ENCODE peak calls at places on chromosomes 3 and 15, in nine cellular contexts. N is fibroblast of lung; Z is heart left ventricle; E is tibial nerve; D is HCT116; L is endothelial cell of umbilical vein; G is gastrocnemius medialis; A is CD8-positive, alpha-beta T cell; Q is prostate gland. U is an unnamed sample. For H3K4me1, the result is how much of the 10 kb centered on the place peaks cover.

GRCh38 chr3:52787246-52787645 is 7.3 kb upstream of the ITIH3 start:
- DNase-seq in N (no peak), Z (peak), E (no peak), D (no peak), L (no peak), G (no peak), A (no peak), Q (no peak), U (no peak)

GRCh38 chr3:192514081-192514753 is 213.1 kb downstream of the FGF12 start:
- DNase-seq in N (peak), Z (peak), E (no peak), D (no peak), L (peak), G (no peak), A (no peak), Q (no peak), U (peak)

GRCh38 chr3:63193647-63194046 is 84.5 kb upstream of the SYNPR start:
- DNase-seq in N (peak), Z (no peak), E (no peak), D (peak), L (peak), G (no peak), A (no peak), Q (no peak), U (no peak)

GRCh38 chr15:83533548-83533947 is 86.4 kb downstream of the SH3GL3 start:
- DNase-seq in N (no peak), Z (no peak), E (no peak), D (no peak), L (no peak), G (no peak), A (no peak), Q (no peak), U (no peak)

GRCh38 chr15:83569341-83569740 is 84.6 kb upstream of the ADAMTSL3 start:
- DNase-seq in N (no peak), Z (no peak), E (no peak), D (no peak), L (no peak), G (no peak), A (no peak), Q (no peak), U (no peak)

GRCh38 chr3:53103566-53104296 is 26.5 kb downstream of the RFT1 start:
- DNase-seq in N (no peak), Z (no peak), E (no peak), D (no peak), L (peak), G (no peak), A (no peak), Q (no peak), U (no peak)

GRCh38 chr3:169554606-169555005 is 108.9 kb downstream of the MECOM start:
- DNase-seq in N (no peak), Z (no peak), E (no peak), D (no peak), L (no peak), G (no peak), A (no peak), Q (no peak), U (no peak)

GRCh38 chr15:85312486-85312885 is 67.9 kb upstream of the AKAP13 start:
- DNase-seq in N (peak), Z (no peak), E (no peak), D (no peak), L (no peak), G (no peak), A (no peak), Q (no peak), U (peak)

GRCh38 chr3:197516517-197516889 is 39.3 kb downstream of the BDH1 start:
- DNase-seq in N (peak), Z (no peak), E (no peak), D (peak), L (peak), G (no peak), A (no peak), Q (no peak), U (peak)

GRCh38 chr3:10707089-10707983 is 108.7 kb upstream of the SLC6A11 start:
- DNase-seq in N (no peak), Z (no peak), E (no peak), D (no peak), L (no peak), G (no peak), A (no peak), Q (no peak), U (no peak)

GRCh38 chr3:66153961-66154923 is 66.6 kb upstream of the SLC25A26 start:
- DNase-seq in N (peak), Z (no peak), E (no peak), D (no peak), L (no peak), G (no peak), A (no peak), Q (no peak), U (no peak)

GRCh38 chr15:48897144-48897814 is 19.3 kb downstream of the EID1 start:
- DNase-seq in N (peak), Z (no peak), E (no peak), D (no peak), L (no peak), G (no peak), A (no peak), Q (no peak), U (peak)

GRCh38 chr3:23885210-23885609 is 31.6 kb downstream of the NKIRAS1 start:
- DNase-seq in N (no peak), Z (no peak), E (no peak), D (no peak), L (no peak), G (no peak), A (no peak), Q (no peak), U (no peak)

GRCh38 chr3:15064299-15064834 is 748 bp downstream of the MRPS25 start:
- DNase-seq in N (peak), Z (no peak), E (no peak), D (no peak), L (peak), G (no peak), A (no peak), Q (no peak), U (peak)

GRCh38 chr3:157544501-157545139 is 41.4 kb upstream of the VEPH1 start:
- DNase-seq in N (peak), Z (no peak), E (no peak), D (no peak), L (no peak), G (no peak), A (no peak), Q (no peak), U (no peak)

GRCh38 chr3:155428558-155428957 is 135.1 kb upstream of the STRIT1 start:
- DNase-seq in N (peak), Z (no peak), E (no peak), D (no peak), L (no peak), G (no peak), A (no peak), Q (no peak), U (peak)

GRCh38 chr3:12288466-12289129 is at the start of gene PPARG:
- DNase-seq in N (peak), Z (peak), E (no peak), D (peak), L (no peak), G (no peak), A (no peak), Q (peak), U (peak)

GRCh38 chr3:129238945-129239705 is 10.3 kb upstream of the COPG1 start:
- DNase-seq in N (peak), Z (no peak), E (no peak), D (no peak), L (no peak), G (no peak), A (no peak), Q (no peak), U (peak)

GRCh38 chr3:195209836-195210551 is 61.0 kb downstream of the XXYLT1 start:
- DNase-seq in N (peak), Z (peak), E (peak), D (no peak), L (peak), G (peak), A (no peak), Q (no peak), U (peak)

GRCh38 chr3:42936157-42936981 is 30.4 kb downstream of the ZNF662 start:
- DNase-seq in N (peak), Z (peak), E (no peak), D (no peak), L (no peak), G (no peak), A (no peak), Q (no peak), U (no peak)

GRCh38 chr3:172218350-172219323 is 179.3 kb downstream of the FNDC3B start:
- DNase-seq in N (peak), Z (no peak), E (no peak), D (no peak), L (peak), G (no peak), A (no peak), Q (no peak), U (peak)

GRCh38 chr15:31273258-31273941 is 53.2 kb upstream of the KLF13 start:
- DNase-seq in N (no peak), Z (no peak), E (no peak), D (no peak), L (no peak), G (no peak), A (no peak), Q (peak), U (no peak)

GRCh38 chr3:198080521-198081384 is 120.7 kb downstream of the LMLN start:
- DNase-seq in N (peak), Z (peak), E (no peak), D (peak), L (peak), G (no peak), A (peak), Q (peak), U (peak)

GRCh38 chr3:45635475-45636256 is 41.1 kb downstream of the LIMD1 start:
- DNase-seq in N (peak), Z (no peak), E (no peak), D (no peak), L (no peak), G (no peak), A (no peak), Q (no peak), U (peak)

GRCh38 chr15:100769975-100770340 is 109.7 kb upstream of the ALDH1A3 start:
- DNase-seq in N (no peak), Z (no peak), E (no peak), D (no peak), L (no peak), G (no peak), A (no peak), Q (no peak), U (no peak)

GRCh38 chr3:27357665-27358258 is 11.4 kb downstream of the NEK10 start:
- DNase-seq in N (peak), Z (no peak), E (no peak), D (peak), L (peak), G (no peak), A (peak), Q (no peak), U (peak)

GRCh38 chr15:77225641-77226040 is 154.7 kb upstream of the TSPAN3 start:
- DNase-seq in N (peak), Z (no peak), E (no peak), D (no peak), L (peak), G (no peak), A (no peak), Q (no peak), U (peak)
- H3K4me1 ChIP-seq in N (under half), Z (under half), E (under half), D (under half), L (under half), G (under half), A (under half), Q (under half), U (under half)

GRCh38 chr3:126998728-126999127 is 15.8 kb downstream of the PLXNA1 start:
- DNase-seq in N (no peak), Z (no peak), E (no peak), D (no peak), L (no peak), G (no peak), A (no peak), Q (no peak), U (no peak)

GRCh38 chr3:127000128-127000527 is 17.2 kb downstream of the PLXNA1 start:
- DNase-seq in N (no peak), Z (no peak), E (no peak), D (no peak), L (no peak), G (no peak), A (no peak), Q (no peak), U (no peak)

GRCh38 chr3:126998320-126998719 is 15.4 kb downstream of the PLXNA1 start:
- DNase-seq in N (no peak), Z (no peak), E (no peak), D (no peak), L (no peak), G (no peak), A (no peak), Q (no peak), U (no peak)

GRCh38 chr3:127000792-127001191 is 17.9 kb downstream of the PLXNA1 start:
- DNase-seq in N (no peak), Z (no peak), E (no peak), D (no peak), L (no peak), G (no peak), A (no peak), Q (no peak), U (no peak)

DNA sequence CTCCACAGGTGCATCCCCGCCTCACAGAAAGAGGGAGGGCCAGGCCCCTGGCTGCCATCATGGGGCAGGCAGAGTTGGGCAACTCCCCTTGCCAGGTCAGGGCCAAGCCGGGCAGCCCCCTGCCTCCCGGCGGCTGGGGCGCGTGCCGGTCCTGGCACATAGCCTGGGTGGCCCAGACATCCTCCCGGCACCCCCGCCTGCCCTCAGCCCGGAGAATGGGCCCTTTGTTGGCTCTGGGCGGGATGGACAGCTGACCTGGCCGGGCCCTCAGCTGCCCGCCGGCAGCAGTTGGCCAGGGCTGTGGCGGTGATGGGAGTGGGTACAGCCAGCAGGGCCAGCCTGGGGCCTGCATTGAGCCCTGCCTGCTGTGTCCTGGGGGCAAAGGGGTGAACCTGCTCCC is 16.5 kb downstream of the PLXNA1 start:
- DNase-seq in N (no peak), Z (no peak), E (no peak), D (no peak), L (no peak), G (no peak), A (no peak), Q (no peak), U (no peak)
- H3K4me1 ChIP-seq in N (under half), Z (under half), E (under half), D (under half), L (under half), G (under half), A (under half), Q (under half), U (half or more)

GRCh38 chr15:28117591-28117990 is 18.5 kb upstream of the OCA2 start:
- DNase-seq in N (no peak), Z (peak), E (no peak), D (no peak), L (no peak), G (no peak), A (no peak), Q (no peak), U (no peak)

GRCh38 chr15:28114721-28115622 is 15.9 kb upstream of the OCA2 start:
- DNase-seq in N (no peak), Z (no peak), E (no peak), D (no peak), L (no peak), G (no peak), A (no peak), Q (no peak), U (no peak)

GRCh38 chr15:28116521-28117488 is 17.7 kb upstream of the OCA2 start:
- DNase-seq in N (no peak), Z (peak), E (no peak), D (no peak), L (no peak), G (no peak), A (no peak), Q (no peak), U (no peak)

GRCh38 chr15:28114114-28114455 is 15.0 kb upstream of the OCA2 start:
- DNase-seq in N (no peak), Z (no peak), E (no peak), D (no peak), L (no peak), G (no peak), A (no peak), Q (no peak), U (no peak)

DNA sequence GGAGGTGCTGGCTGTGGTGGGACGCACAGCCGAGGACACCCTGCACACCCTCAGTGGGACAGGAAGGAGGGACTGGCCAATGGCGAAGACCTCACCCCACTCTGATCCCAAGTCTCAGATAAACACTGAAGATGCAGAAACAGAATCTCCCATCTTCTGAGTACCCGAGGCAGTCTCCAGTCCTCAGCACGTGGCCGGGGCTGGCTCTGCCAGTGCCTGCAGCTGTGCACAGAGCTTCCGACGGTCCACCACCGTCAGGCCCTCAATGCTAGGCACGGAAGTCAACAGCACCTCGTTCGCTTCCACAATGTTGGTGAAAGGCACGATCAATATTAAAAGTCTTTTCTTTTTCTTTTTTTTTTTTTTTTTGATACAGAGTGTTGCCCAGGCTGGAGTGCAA is 16.8 kb upstream of the OCA2 start:
- DNase-seq in N (no peak), Z (no peak), E (no peak), D (no peak), L (no peak), G (no peak), A (no peak), Q (no peak), U (no peak)
- H3K4me1 ChIP-seq in N (under half), Z (under half), E (under half), D (under half), L (under half), G (under half), A (under half), Q (under half), U (under half)

GRCh38 chr15:98686983-98687382 is 38.6 kb downstream of the IGF1R start:
- DNase-seq in N (no peak), Z (no peak), E (no peak), D (no peak), L (no peak), G (no peak), A (no peak), Q (no peak), U (no peak)

GRCh38 chr15:98692213-98692612 is 43.9 kb downstream of the IGF1R start:
- DNase-seq in N (no peak), Z (no peak), E (no peak), D (no peak), L (no peak), G (no peak), A (no peak), Q (no peak), U (no peak)

GRCh38 chr15:98694153-98694552 is 45.8 kb downstream of the IGF1R start:
- DNase-seq in N (no peak), Z (no peak), E (no peak), D (no peak), L (no peak), G (no peak), A (no peak), Q (no peak), U (no peak)

GRCh38 chr15:98689431-98689861 is 41.1 kb downstream of the IGF1R start:
- DNase-seq in N (peak), Z (no peak), E (no peak), D (no peak), L (no peak), G (no peak), A (no peak), Q (no peak), U (peak)

DNA sequence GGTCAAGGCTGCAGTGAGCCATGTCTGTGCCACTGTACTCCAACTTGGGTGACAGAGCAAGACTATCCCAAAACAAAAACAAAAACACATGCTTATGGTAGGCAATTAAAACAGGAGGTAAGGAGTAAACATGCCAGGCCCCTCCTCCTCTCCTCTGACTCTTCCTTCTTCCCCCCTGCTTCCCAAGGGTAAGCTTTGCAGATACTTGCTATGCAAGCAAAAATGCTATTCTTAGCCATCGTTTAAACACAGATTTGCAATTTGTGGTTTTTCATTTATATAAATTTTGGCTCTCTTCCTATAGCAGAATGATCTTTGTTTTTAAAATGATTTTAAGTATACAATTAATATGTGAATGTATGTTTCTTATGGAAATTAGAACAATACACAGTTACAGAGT is 41.9 kb downstream of the IGF1R start:
- DNase-seq in N (peak), Z (no peak), E (no peak), D (no peak), L (no peak), G (no peak), A (no peak), Q (no peak), U (peak)
- H3K4me1 ChIP-seq in N (under half), Z (half or more), E (under half), D (under half), L (under half), G (under half), A (under half), Q (under half), U (under half)

DNA sequence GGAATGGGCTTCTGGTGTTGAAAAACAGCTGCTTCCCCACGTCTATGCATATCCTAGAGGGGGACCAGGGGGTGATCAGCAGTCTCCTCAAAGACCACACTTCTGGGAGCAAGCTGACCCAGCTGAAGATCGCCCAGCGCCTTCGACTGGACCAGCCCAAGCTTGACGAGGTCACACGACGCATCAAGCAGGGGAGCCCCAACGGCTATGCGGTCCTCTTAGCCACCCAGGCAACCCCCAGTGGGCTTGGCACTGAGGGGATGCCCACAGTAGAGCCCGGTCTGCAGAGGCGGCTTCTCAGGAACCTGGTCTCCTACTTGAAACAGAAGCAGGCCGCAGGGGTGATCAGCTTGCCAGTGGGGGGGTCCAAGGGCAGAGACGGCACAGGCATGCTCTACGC is 2.5 kb downstream of the RBM15B start:
- DNase-seq in N (no peak), Z (no peak), E (no peak), D (no peak), L (no peak), G (no peak), A (no peak), Q (no peak), U (no peak)
- H3K4me1 ChIP-seq in N (under half), Z (half or more), E (under half), D (under half), L (under half), G (under half), A (under half), Q (under half), U (under half)

U was measured in mesenchymal stem cell.